ENCODE peak calls at places on chromosomes 12 and 14, in ten cellular contexts. H is AG09309, K is A549, P is neural progenitor cell, D is SW480, B is mesenchymal stem cell, G is epithelial cell of esophagus, Y is dorsolateral prefrontal cortex, U is left ventricle myocardium inferior, E is tibial nerve. S is an unnamed sample.

GRCh38 chr14:68523326-68523610 is 269.6 kb downstream of the ZFP36L1 start:
- DNase-seq in H (no peak), K (no peak), P (no peak), D (no peak), B (no peak), G (no peak), Y (no peak), U (no peak), E (no peak), S (no peak)

GRCh38 chr12:68932701-68933563 is at the start of gene CPM:
- DNase-seq in H (no peak), K (peak), P (peak), D (peak), B (peak), G (peak), Y (peak), U (peak), E (no peak), S (peak)

GRCh38 chr14:52238682-52239081 is 28.8 kb upstream of the PTGDR start:
- DNase-seq in H (no peak), K (no peak), P (no peak), D (no peak), B (no peak), G (no peak), Y (no peak), U (no peak), E (no peak), S (no peak)

GRCh38 chr14:30883508-30884294 is 9.3 kb downstream of the COCH start:
- DNase-seq in H (no peak), K (no peak), P (no peak), D (no peak), B (peak), G (no peak), Y (no peak), U (no peak), E (no peak), S (no peak)

GRCh38 chr12:118850244-118850825 is 131.0 kb upstream of the SRRM4 start:
- DNase-seq in H (no peak), K (peak), P (peak), D (peak), B (no peak), G (peak), Y (no peak), U (no peak), E (no peak), S (no peak)

GRCh38 chr12:121811434-121812319 is 7.9 kb downstream of the SETD1B start:
- DNase-seq in H (no peak), K (peak), P (peak), D (peak), B (peak), G (peak), Y (peak), U (peak), E (peak), S (peak)

GRCh38 chr12:67727652-67728295 is 79.2 kb downstream of the DYRK2 start:
- DNase-seq in H (no peak), K (no peak), P (no peak), D (no peak), B (no peak), G (no peak), Y (no peak), U (no peak), E (no peak), S (peak)

GRCh38 chr14:22326001-22326400 is 263.0 kb downstream of the DAD1 start:
- DNase-seq in H (no peak), K (no peak), P (no peak), D (no peak), B (no peak), G (no peak), Y (no peak), U (no peak), E (no peak), S (no peak)

GRCh38 chr14:64656986-64657385 is 47.2 kb upstream of the PLEKHG3 start:
- DNase-seq in H (no peak), K (no peak), P (no peak), D (no peak), B (no peak), G (peak), Y (no peak), U (no peak), E (peak), S (peak)

GRCh38 chr14:85531141-85531593 is 1.2 kb downstream of the FLRT2 start:
- DNase-seq in H (no peak), K (peak), P (peak), D (no peak), B (peak), G (peak), Y (peak), U (peak), E (peak), S (peak)

GRCh38 chr14:53953828-53954550 is 2.6 kb downstream of the BMP4 start:
- DNase-seq in H (no peak), K (peak), P (peak), D (peak), B (peak), G (peak), Y (no peak), U (peak), E (peak), S (peak)

GRCh38 chr14:100807496-100807895 is 18.4 kb upstream of the MEG3 start:
- DNase-seq in H (no peak), K (no peak), P (no peak), D (no peak), B (no peak), G (no peak), Y (no peak), U (no peak), E (no peak), S (no peak)

GRCh38 chr12:111788178-111788654 is 21.5 kb downstream of the ALDH2 start:
- DNase-seq in H (peak), K (no peak), P (peak), D (peak), B (peak), G (no peak), Y (no peak), U (peak), E (no peak), S (peak)

GRCh38 chr14:60646202-60646886 is 2.9 kb downstream of the SIX1 start:
- DNase-seq in H (no peak), K (no peak), P (peak), D (no peak), B (no peak), G (no peak), Y (no peak), U (no peak), E (no peak), S (no peak)

GRCh38 chr12:50224026-50224692 is 57.0 kb upstream of the CERS5 start:
- DNase-seq in H (no peak), K (peak), P (peak), D (peak), B (peak), G (peak), Y (no peak), U (no peak), E (no peak), S (no peak)

GRCh38 chr14:92004062-92004461 is 35.8 kb downstream of the TRIP11 start:
- DNase-seq in H (no peak), K (no peak), P (no peak), D (no peak), B (no peak), G (peak), Y (no peak), U (no peak), E (no peak), S (peak)

GRCh38 chr12:62259311-62259992 is 752 bp upstream of the USP15 start:
- DNase-seq in H (no peak), K (peak), P (no peak), D (peak), B (no peak), G (no peak), Y (no peak), U (no peak), E (no peak), S (peak)

GRCh38 chr14:100890451-100890850 is 13.1 kb downstream of the RTL1 start:
- DNase-seq in H (no peak), K (no peak), P (no peak), D (no peak), B (no peak), G (no peak), Y (peak), U (peak), E (no peak), S (no peak)

GRCh38 chr14:99597911-99598600 is 6.0 kb downstream of the CCDC85C start:
- DNase-seq in H (no peak), K (no peak), P (no peak), D (no peak), B (no peak), G (no peak), Y (no peak), U (no peak), E (no peak), S (peak)

GRCh38 chr12:104611671-104612070 is 154.9 kb downstream of the CHST11 start:
- DNase-seq in H (no peak), K (no peak), P (no peak), D (no peak), B (no peak), G (no peak), Y (no peak), U (no peak), E (no peak), S (no peak)

GRCh38 chr14:99509871-99510555 is 28.8 kb downstream of the CCNK start:
- DNase-seq in H (no peak), K (no peak), P (no peak), D (no peak), B (no peak), G (no peak), Y (peak), U (no peak), E (no peak), S (no peak)

GRCh38 chr12:32146074-32146873 is 39.6 kb downstream of the BICD1 start:
- DNase-seq in H (no peak), K (no peak), P (no peak), D (no peak), B (no peak), G (no peak), Y (no peak), U (no peak), E (no peak), S (no peak)